ENCODE peak calls at places on chromosome 19, in eight cellular contexts. W is H9; L is heart right ventricle; A is iPS-NIHi11; P is PC-3; B is activated T-helper 1 cell treated with Interleukin-2 at 50 U/mL for 16 hours; M is SHP77; G is stimulated activated CD4-positive, alpha-beta T cell treated with anti-CD3 and anti-CD28 coated beads, Interleukin-4, amount 100 ng/mL, for 24 hours. R is an unnamed sample.
A peak's percentile ranks its signal among the peaks of the same experiment; 100 is the strongest.

GRCh38 chr19:58058428-58058827 is 654 bp upstream of the ZNF135 start:
- DNase-seq in W (no peak), B (no peak), A (no peak), L (no peak), G (no peak), P (no peak), M (no peak), R (no peak)

GRCh38 chr19:3135961-3136683 is at the start of gene GNA15:
- DNase-seq in W (no peak), M (no peak), B (peak; percentile 13), P (no peak), A (no peak), G (peak; percentile 34), L (no peak), R (no peak)

GRCh38 chr19:50007170-50007569 is 18.0 kb downstream of the VRK3 start:
- DNase-seq in W (no peak), L (no peak), B (no peak), A (no peak), P (no peak), M (no peak), G (no peak), R (no peak)

GRCh38 chr19:28497137-28497536 is 715.8 kb downstream of the UQCRFS1 start:
- DNase-seq in P (peak; percentile 1), G (no peak), W (no peak), A (no peak), B (no peak), L (no peak), M (no peak), R (no peak)

GRCh38 chr19:1513492-1514294 is 874 bp upstream of the ADAMTSL5 start:
- DNase-seq in W (peak; percentile 56), G (peak; percentile 70), M (no peak), P (peak; percentile 62), L (no peak), A (peak; percentile 75), B (peak; percentile 53), R (no peak)

GRCh38 chr19:53365134-53365898 is at the start of gene ZNF525:
- DNase-seq in M (peak; percentile 86), A (peak; percentile 95), B (peak; percentile 95), P (peak; percentile 95), W (peak; percentile 94), G (peak; percentile 96), L (peak; percentile 81), R (peak; percentile 16)

GRCh38 chr19:45098521-45099464 is 5.8 kb downstream of the PPP1R37 start:
- DNase-seq in B (no peak), W (no peak), G (no peak), A (peak; percentile 36), M (no peak), P (no peak), L (peak; percentile 44), R (no peak)

GRCh38 chr19:917323-918151 is at the start of gene KISS1R:
- DNase-seq in B (no peak), P (peak; percentile 23), M (peak; percentile 50), A (peak; percentile 82), G (peak; percentile 41), L (no peak), W (peak; percentile 89), R (no peak)

GRCh38 chr19:7442423-7442822 is 46.4 kb downstream of the PEX11G start:
- DNase-seq in L (peak; percentile 36), B (no peak), P (no peak), G (no peak), M (no peak), W (no peak), A (no peak), R (peak; percentile 8)

GRCh38 chr19:53877361-53877766 is 4.6 kb upstream of the PRKCG start:
- DNase-seq in W (no peak), M (no peak), G (no peak), B (no peak), L (no peak), P (no peak), A (no peak), R (no peak)